ENCODE peak calls at places on chromosomes 6 and 20, in seven cellular contexts. D is posterior vena cava; X is spleen; B is NCI-H1092 treated with DMSO at 0.1 percent for 48 hours; E is stimulated activated naive B cell treated with anti-CD40 and anti-IgM and Interleukin-4, amounts not matched to agents 10 μg/mL and 1 μg/mL and 100 μg/mL, for 72 hours; W is sciatic nerve; R is OCI-LY7. C is an unnamed sample.

GRCh38 chr6:102387351-102388033 is 994.0 kb downstream of the GRIK2 start:
- DNase-seq in D (no peak), X (no peak), B (no peak), E (no peak), W (no peak), R (no peak), C (no peak)

GRCh38 chr6:148514091-148514850 is 171.6 kb downstream of the SASH1 start:
- DNase-seq in D (no peak), X (no peak), B (no peak), E (no peak), W (no peak), R (no peak), C (no peak)

GRCh38 chr20:37598101-37598530 is 70.4 kb upstream of the BLCAP start:
- DNase-seq in D (peak), X (no peak), B (peak), E (no peak), W (no peak), R (no peak), C (no peak)

GRCh38 chr6:17015144-17015543 is 86.7 kb upstream of the STMND1 start:
- DNase-seq in D (no peak), X (no peak), B (no peak), E (no peak), W (no peak), R (no peak), C (no peak)

GRCh38 chr6:82555801-82556200 is 192.2 kb downstream of the TPBG start:
- DNase-seq in D (no peak), X (no peak), B (no peak), E (no peak), W (no peak), R (no peak), C (no peak)

GRCh38 chr6:100724696-100725095 is 156.4 kb downstream of the ASCC3 start:
- DNase-seq in D (no peak), X (no peak), B (no peak), E (no peak), W (no peak), R (no peak), C (no peak)

GRCh38 chr6:24882835-24883555 is 52.8 kb downstream of the RIPOR2 start:
- DNase-seq in D (no peak), X (no peak), B (no peak), E (no peak), W (no peak), R (no peak), C (no peak)

GRCh38 chr6:111207141-111207858 is 120.0 kb downstream of the SLC16A10 start:
- DNase-seq in D (no peak), X (no peak), B (no peak), E (no peak), W (no peak), R (no peak), C (no peak)

GRCh38 chr6:157912326-157912725 is 69.3 kb upstream of the SYNJ2 start:
- DNase-seq in D (no peak), X (no peak), B (no peak), E (no peak), W (no peak), R (no peak), C (no peak)

GRCh38 chr6:25959890-25960531 is 2.6 kb upstream of the TRIM38 start:
- DNase-seq in D (no peak), X (no peak), B (no peak), E (no peak), W (no peak), R (peak), C (no peak)

GRCh38 chr20:59222982-59223610 is 59.5 kb downstream of the ZNF831 start:
- DNase-seq in D (no peak), X (no peak), B (no peak), E (no peak), W (no peak), R (no peak), C (no peak)

GRCh38 chr6:143223895-143224294 is 163.2 kb downstream of the AIG1 start:
- DNase-seq in D (peak), X (no peak), B (no peak), E (no peak), W (no peak), R (no peak), C (no peak)

GRCh38 chr20:46087161-46087560 is 2.6 kb downstream of the NCOA5 start:
- DNase-seq in D (no peak), X (no peak), B (no peak), E (no peak), W (no peak), R (peak), C (no peak)

GRCh38 chr20:19909696-19910095 is 107.5 kb upstream of the NAA20 start:
- DNase-seq in D (peak), X (peak), B (no peak), E (no peak), W (no peak), R (no peak), C (no peak)

GRCh38 chr6:137043710-137044365 is 927 bp downstream of the IL20RA start:
- DNase-seq in D (no peak), X (no peak), B (peak), E (no peak), W (peak), R (no peak), C (no peak)

GRCh38 chr6:93416575-93417420 is 2.6 kb downstream of the EPHA7 start:
- DNase-seq in D (peak), X (peak), B (peak), E (no peak), W (peak), R (no peak), C (no peak)

C was measured in HL-60.